ENCODE peak calls at places on chromosomes 4 and X, in eight cellular contexts. O is keratinocyte, E is stomach, V is HFF-Myc, J is cardiac fibroblast, T is K562, B is dorsolateral prefrontal cortex, S is right atrium auricular region. R is an unnamed sample.

GRCh38 chr4:95798727-95799126 is 41.2 kb upstream of the PDHA2 start:
- DNase-seq in O (no peak), S (no peak), E (no peak), B (no peak), T (no peak), J (no peak), V (no peak), R (no peak)

GRCh38 chr4:54073481-54073880 is 9.1 kb upstream of the CHIC2 start:
- DNase-seq in O (no peak), B (no peak), E (no peak), T (no peak), S (no peak), V (no peak), J (peak), R (no peak)

GRCh38 chrX:129876734-129877395 is 29.1 kb upstream of the UTP14A start:
- DNase-seq in V (peak), E (no peak), O (no peak), T (no peak), S (no peak), J (peak), B (no peak), R (peak)

GRCh38 chr4:89055157-89056080 is 1.6 kb downstream of the FAM13A start:
- DNase-seq in O (no peak), J (no peak), E (no peak), B (no peak), S (no peak), V (no peak), T (no peak), R (no peak)

GRCh38 chr4:142558851-142559250 is 287.2 kb downstream of the INPP4B start:
- DNase-seq in O (no peak), T (no peak), B (no peak), S (no peak), V (no peak), E (no peak), J (peak), R (no peak)

GRCh38 chrX:71053217-71053621 is 14.9 kb downstream of the SNX12 start:
- DNase-seq in V (no peak), S (no peak), J (no peak), E (no peak), T (no peak), B (no peak), O (no peak), R (no peak)

GRCh38 chr4:126727461-126727860 is 905.3 kb upstream of the INTU start:
- DNase-seq in T (no peak), S (no peak), J (peak), E (no peak), B (no peak), V (no peak), O (peak), R (no peak)

GRCh38 chrX:64850371-64851082 is 125.7 kb downstream of the ZC4H2 start:
- DNase-seq in O (no peak), J (no peak), T (no peak), S (no peak), V (no peak), E (no peak), B (no peak), R (no peak)

GRCh38 chr4:88217169-88217568 is 58.7 kb upstream of the ABCG2 start:
- DNase-seq in S (no peak), V (no peak), O (no peak), B (no peak), T (no peak), J (no peak), E (no peak), R (no peak)

GRCh38 chr4:62210521-62210920 is 1010.4 kb downstream of the ADGRL3 start:
- DNase-seq in O (no peak), E (no peak), T (no peak), V (no peak), J (no peak), B (no peak), S (no peak), R (no peak)

GRCh38 chr4:175412744-175413143 is 399.3 kb downstream of the GPM6A start:
- DNase-seq in V (no peak), T (no peak), J (peak), E (no peak), O (no peak), S (no peak), B (no peak), R (no peak)

GRCh38 chrX:47316276-47317025 is 53.9 kb upstream of the ZNF157 start:
- DNase-seq in O (no peak), J (no peak), V (no peak), E (peak), T (no peak), S (no peak), B (no peak), R (peak)

GRCh38 chr4:65046496-65047101 is 623.7 kb downstream of the EPHA5 start:
- DNase-seq in B (no peak), V (no peak), E (no peak), T (no peak), O (no peak), J (peak), S (no peak), R (peak)

GRCh38 chr4:140427919-140428471 is 547 bp upstream of the CLGN start:
- DNase-seq in J (no peak), E (no peak), S (no peak), O (no peak), B (no peak), V (no peak), T (no peak), R (no peak)

GRCh38 chrX:29862126-29862664 is 353.2 kb upstream of the MAGEB2 start:
- DNase-seq in T (no peak), V (no peak), B (no peak), J (no peak), O (no peak), S (no peak), E (no peak), R (no peak)

GRCh38 chr4:176475091-176475490 is 155.3 kb downstream of the SPCS3 start:
- DNase-seq in E (no peak), O (no peak), S (no peak), B (no peak), T (no peak), J (no peak), V (no peak), R (no peak)

GRCh38 chrX:130165181-130165702 is 399 bp downstream of the AIFM1 start:
- DNase-seq in E (no peak), T (no peak), V (no peak), B (no peak), S (peak), O (no peak), J (no peak), R (no peak)

GRCh38 chr4:82380344-82380743 is 6.6 kb upstream of the HNRNPD start:
- DNase-seq in S (no peak), O (peak), V (no peak), B (peak), T (no peak), E (no peak), J (no peak), R (no peak)

GRCh38 chrX:39442332-39442731 is 641.1 kb downstream of the MID1IP1 start:
- DNase-seq in E (no peak), O (no peak), J (no peak), B (no peak), T (no peak), S (no peak), V (no peak), R (no peak)

GRCh38 chr4:169689681-169690080 is 68.1 kb downstream of the HPF1 start:
- DNase-seq in B (no peak), E (no peak), J (no peak), T (no peak), V (no peak), O (no peak), S (no peak), R (no peak)

GRCh38 chr4:110854021-110854678 is 231.3 kb upstream of the PITX2 start:
- DNase-seq in V (peak), B (no peak), T (no peak), O (no peak), E (no peak), J (peak), S (no peak), R (no peak)

GRCh38 chrX:119726900-119727555 is 31.4 kb upstream of the SOWAHD start:
- DNase-seq in E (no peak), O (no peak), V (no peak), S (no peak), B (no peak), T (no peak), J (no peak), R (no peak)

GRCh38 chr4:96736352-96736889 is 896.5 kb downstream of the PDHA2 start:
- DNase-seq in V (no peak), B (no peak), E (no peak), J (peak), O (peak), S (no peak), T (no peak), R (peak)

GRCh38 chrX:118990512-118991227 is 16.3 kb downstream of the LONRF3 start:
- DNase-seq in B (no peak), T (no peak), J (no peak), E (no peak), O (no peak), V (no peak), S (no peak), R (no peak)

GRCh38 chr4:29581469-29581868 is 1138.7 kb upstream of the PCDH7 start:
- DNase-seq in V (no peak), J (no peak), O (no peak), S (no peak), B (no peak), T (no peak), E (no peak), R (no peak)

GRCh38 chrX:29530520-29530919 is 684.8 kb upstream of the MAGEB2 start:
- DNase-seq in V (no peak), S (no peak), J (peak), T (no peak), B (no peak), O (no peak), E (no peak), R (no peak)

GRCh38 chr4:19472669-19473068 is 779.0 kb upstream of the SLIT2 start:
- DNase-seq in J (no peak), E (no peak), V (no peak), T (no peak), O (no peak), B (no peak), S (no peak), R (no peak)

GRCh38 chrX:80648023-80648422 is 161.7 kb downstream of the BRWD3 start:
- DNase-seq in T (no peak), E (no peak), V (no peak), O (no peak), B (no peak), S (no peak), J (peak), R (no peak)

GRCh38 chrX:115642895-115643530 is 82.0 kb downstream of the PLS3 start:
- DNase-seq in B (no peak), V (peak), E (peak), J (peak), O (no peak), T (peak), S (no peak), R (peak)

GRCh38 chr4:165489786-165490185 is 111.0 kb downstream of the CPE start:
- DNase-seq in O (no peak), V (no peak), T (no peak), J (peak), E (no peak), B (no peak), S (no peak), R (no peak)

GRCh38 chr4:166422475-166422874 is 549.4 kb downstream of the TLL1 start:
- DNase-seq in O (peak), T (no peak), J (peak), V (peak), S (no peak), E (no peak), B (no peak), R (no peak)

GRCh38 chr4:53592128-53592527 is 842 bp upstream of the LNX1 start:
- DNase-seq in B (no peak), J (peak), E (no peak), V (no peak), T (no peak), S (no peak), O (no peak), R (no peak)

GRCh38 chrX:22666441-22666840 is 333.3 kb upstream of the DDX53 start:
- DNase-seq in O (no peak), E (no peak), J (peak), S (no peak), T (peak), V (peak), B (peak), R (peak)

GRCh38 chrX:154827624-154828408 is 6.6 kb downstream of the SMIM9 start:
- DNase-seq in T (no peak), V (no peak), O (no peak), S (no peak), E (no peak), B (no peak), J (no peak), R (no peak)

GRCh38 chrX:138487866-138488265 is 223.7 kb downstream of the FGF13 start:
- DNase-seq in B (no peak), T (no peak), S (no peak), E (no peak), O (no peak), J (no peak), V (no peak), R (no peak)
- H3K4me3 ChIP-seq in B (no peak), T (no peak), S (no peak), E (no peak), O (no peak), J (no peak), V (no peak), R (no peak)

GRCh38 chr4:2923678-2924173 is 39.5 kb downstream of the NOP14 start:
- DNase-seq in S (no peak), B (peak), V (no peak), O (no peak), J (no peak), E (peak), T (no peak), R (no peak)
- H3K4me3 ChIP-seq in S (no peak), B (no peak), V (no peak), O (no peak), J (no peak), E (no peak), T (no peak), R (no peak)

GRCh38 chr4:125325733-125326132 is 11.0 kb downstream of the FAT4 start:
- DNase-seq in E (no peak), J (no peak), O (no peak), T (no peak), V (no peak), S (no peak), B (no peak), R (no peak)

GRCh38 chr4:125321709-125322362 is 7.1 kb downstream of the FAT4 start:
- DNase-seq in V (no peak), T (no peak), S (no peak), B (no peak), J (peak), E (no peak), O (peak), R (no peak)

GRCh38 chr4:125319311-125319710 is 4.6 kb downstream of the FAT4 start:
- DNase-seq in V (no peak), T (no peak), E (no peak), B (no peak), O (no peak), S (no peak), J (peak), R (no peak)

GRCh38 chr4:125323547-125324100 is 8.9 kb downstream of the FAT4 start:
- DNase-seq in E (no peak), J (peak), O (no peak), B (no peak), S (no peak), V (no peak), T (no peak), R (no peak)

DNA sequence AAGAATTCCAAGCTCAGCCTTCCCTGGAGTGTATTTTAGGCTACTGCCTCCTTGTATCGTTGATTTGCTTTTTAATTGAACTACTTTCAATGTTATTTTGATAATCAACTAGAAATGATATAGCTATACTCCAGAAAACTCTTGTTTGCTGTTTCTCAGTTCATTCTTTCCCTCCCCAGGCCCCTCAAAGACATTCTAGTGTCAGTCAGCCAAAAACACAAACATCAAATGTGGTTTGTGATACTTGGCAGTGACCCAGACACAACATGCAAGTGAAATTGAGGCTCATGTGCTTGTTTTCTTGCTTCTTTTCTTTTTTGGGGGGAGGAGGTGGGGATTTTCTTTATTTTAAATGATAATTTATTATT is 7.6 kb downstream of the FAT4 start:
- DNase-seq in B (no peak), S (no peak), V (no peak), E (no peak), T (no peak), J (peak), O (no peak), R (no peak)
- H3K4me3 ChIP-seq in B (peak), S (peak), V (peak), E (peak), T (no peak), J (peak), O (no peak), R (no peak)

DNA sequence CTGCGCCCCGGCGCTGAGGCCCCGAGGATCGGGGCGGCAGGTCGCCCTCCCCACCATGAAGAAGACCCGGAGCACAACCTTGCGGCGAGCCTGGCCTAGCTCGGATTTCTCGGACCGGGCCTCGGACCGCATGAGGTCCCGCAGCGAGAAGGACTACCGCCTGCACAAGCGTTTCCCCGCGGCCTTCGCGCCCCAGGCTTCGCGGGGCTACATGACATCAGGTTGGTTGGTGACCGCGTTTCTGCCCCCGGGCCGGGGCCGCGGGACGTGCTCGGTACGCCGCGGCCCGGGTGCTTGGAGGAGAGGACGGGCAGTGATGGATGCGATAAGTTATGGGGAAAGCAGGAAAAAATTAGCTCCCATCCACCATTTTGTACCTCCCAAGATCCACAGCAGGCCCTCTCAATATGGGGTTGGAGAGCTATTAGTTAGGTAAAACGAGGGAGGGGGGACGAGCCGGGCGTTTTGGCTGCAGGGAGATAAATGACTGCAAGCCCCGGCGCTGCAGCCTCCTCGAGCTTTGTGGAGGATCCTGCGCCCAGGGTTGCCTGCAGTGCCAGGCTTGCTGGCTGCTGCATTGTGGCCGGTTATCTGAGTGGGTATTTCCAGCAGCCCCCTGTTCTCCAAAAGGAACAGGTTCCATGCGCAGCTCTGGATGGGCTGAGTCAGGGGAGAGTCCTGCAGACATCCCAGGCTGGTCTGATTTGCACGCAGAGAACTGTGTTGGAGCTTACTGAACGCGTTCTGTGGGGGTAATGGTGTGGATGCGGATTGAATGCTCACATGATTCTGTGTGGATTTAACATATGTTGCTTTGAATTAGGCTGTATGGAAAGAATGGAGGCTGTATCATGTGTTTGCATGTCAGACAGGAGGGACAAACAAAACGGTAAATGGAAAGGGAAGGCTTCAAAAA is 1.9 kb downstream of the STOX2 start:
- DNase-seq in S (no peak), V (no peak), B (no peak), O (no peak), T (no peak), J (no peak), E (no peak), R (peak)
- H3K4me3 ChIP-seq in S (peak), V (no peak), B (peak), O (peak), T (no peak), J (no peak), E (peak), R (peak)

GRCh38 chrX:12977761-12978204 is 2.9 kb downstream of the TMSB4X start:
- DNase-seq in O (no peak), E (no peak), S (no peak), J (no peak), B (no peak), T (no peak), V (no peak), R (no peak)
- H3K4me3 ChIP-seq in O (no peak), E (peak), S (peak), J (peak), B (peak), T (peak), V (peak), R (no peak)

GRCh38 chrX:53093177-53093655 is 726 bp upstream of the KANTR start:
- DNase-seq in B (peak), J (peak), O (no peak), T (peak), E (peak), S (peak), V (no peak), R (peak)
- H3K4me3 ChIP-seq in B (peak), J (peak), O (peak), T (peak), E (peak), S (peak), V (peak), R (peak)

GRCh38 chr4:40195182-40196177 is 1.4 kb upstream of the RHOH start:
- DNase-seq in T (no peak), E (no peak), V (no peak), B (no peak), J (no peak), O (no peak), S (no peak), R (no peak)
- H3K4me3 ChIP-seq in T (no peak), E (no peak), V (no peak), B (no peak), J (no peak), O (no peak), S (no peak), R (no peak)

GRCh38 chr4:153220709-153221367 is 16.6 kb downstream of the TRIM2 start:
- DNase-seq in S (no peak), J (no peak), O (no peak), B (no peak), V (no peak), T (no peak), E (no peak), R (no peak)

GRCh38 chr4:153223418-153223792 is 19.2 kb downstream of the TRIM2 start:
- DNase-seq in O (no peak), T (no peak), B (no peak), V (no peak), J (peak), S (no peak), E (no peak), R (no peak)

GRCh38 chr4:153222790-153223417 is 18.7 kb downstream of the TRIM2 start:
- DNase-seq in T (no peak), B (no peak), E (peak), S (no peak), O (no peak), J (peak), V (no peak), R (peak)

GRCh38 chr4:153222162-153222789 is 18.0 kb downstream of the TRIM2 start:
- DNase-seq in O (peak), T (no peak), B (peak), S (peak), V (peak), E (peak), J (peak), R (peak)

DNA sequence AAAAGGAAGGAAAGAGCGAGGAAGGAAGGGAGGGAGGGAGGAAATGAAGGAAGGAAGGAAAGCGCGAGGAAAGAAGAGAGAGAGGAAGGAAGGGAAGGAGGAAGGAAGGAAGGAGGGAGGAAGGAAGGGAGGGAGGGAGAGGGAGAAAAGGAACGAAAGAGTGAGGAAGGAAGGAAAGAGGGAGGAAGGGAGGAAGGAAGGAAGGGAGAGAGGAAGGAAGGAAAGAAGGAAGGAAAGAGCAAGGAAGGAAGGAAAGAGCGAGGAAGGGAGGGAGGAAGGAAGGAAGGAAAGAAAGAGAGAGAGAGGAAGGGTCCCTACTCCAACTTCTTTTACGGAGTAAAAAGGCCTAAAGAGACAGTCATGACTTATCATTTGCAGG is 17.5 kb downstream of the TRIM2 start:
- DNase-seq in E (no peak), V (no peak), J (no peak), B (no peak), S (no peak), O (no peak), T (no peak), R (no peak)
- H3K4me3 ChIP-seq in E (peak), V (peak), J (peak), B (peak), S (peak), O (no peak), T (no peak), R (peak)

R was measured in HAP-1.